ENCODE peak calls at places on chromosomes 13 and 19, in five cellular contexts. Y, E, A, M and J are unnamed samples.

GRCh38 chr13:97600438-97601080 is 166.6 kb downstream of the RAP2A start:
- DNase-seq in Y (peak; percentile 67), E (no peak), A (peak; percentile 55), M (no peak), J (peak; percentile 26)

GRCh38 chr19:23070353-23070781 is 46.5 kb upstream of the ZNF730 start:
- DNase-seq in Y (peak; percentile 11), E (no peak), A (peak; percentile 30), M (no peak), J (peak; percentile 68)

GRCh38 chr19:5445667-5446066 is 9.6 kb upstream of the ZNRF4 start:
- DNase-seq in Y (peak; percentile 19), E (no peak), A (peak; percentile 11), M (no peak), J (no peak)

GRCh38 chr19:2503521-2504109 is 27.7 kb downstream of the GADD45B start:
- DNase-seq in Y (peak; percentile 84), E (no peak), A (peak; percentile 88), M (no peak), J (peak; percentile 95)

GRCh38 chr13:23979361-23980159 is 82.3 kb upstream of the C1QTNF9B start:
- DNase-seq in Y (peak; percentile 65), E (no peak), A (peak; percentile 85), M (peak; percentile 97), J (peak; percentile 85)

GRCh38 chr13:83880275-83881027 is 1.8 kb downstream of the SLITRK1 start:
- DNase-seq in Y (no peak), E (no peak), A (no peak), M (no peak), J (no peak)

GRCh38 chr19:10120538-10121198 is 969 bp upstream of the EIF3G start:
- DNase-seq in Y (peak; percentile 88), E (no peak), A (peak; percentile 92), M (no peak), J (peak; percentile 91)

GRCh38 chr19:29880498-29881081 is 61.4 kb upstream of the URI1 start:
- DNase-seq in Y (no peak), E (no peak), A (no peak), M (no peak), J (no peak)

GRCh38 chr13:79070343-79070974 is 335.6 kb downstream of the RBM26 start:
- DNase-seq in Y (no peak), E (no peak), A (no peak), M (no peak), J (no peak)

GRCh38 chr13:21826214-21827015 is 155.5 kb downstream of the FGF9 start:
- DNase-seq in Y (no peak), E (no peak), A (no peak), M (no peak), J (no peak)

GRCh38 chr19:517721-518136 is 10.4 kb downstream of the TPGS1 start:
- DNase-seq in Y (no peak), E (no peak), A (no peak), M (peak; percentile 79), J (no peak)

GRCh38 chr13:20873348-20873747 is 29.2 kb downstream of the XPO4 start:
- DNase-seq in Y (peak; percentile 54), E (no peak), A (peak; percentile 40), M (no peak), J (peak; percentile 34)

GRCh38 chr13:38494445-38494844 is 144.8 kb downstream of the UFM1 start:
- DNase-seq in Y (no peak), E (no peak), A (no peak), M (no peak), J (no peak)

GRCh38 chr19:33291623-33292534 is 10.5 kb downstream of the CEBPA start:
- DNase-seq in Y (no peak), E (no peak), A (no peak), M (peak; percentile 76), J (no peak)

GRCh38 chr13:72850959-72851677 is 69.2 kb downstream of the PIBF1 start:
- DNase-seq in Y (no peak), E (no peak), A (no peak), M (peak; percentile 71), J (no peak)

GRCh38 chr13:33583398-33583797 is 234.6 kb upstream of the RFC3 start:
- DNase-seq in Y (no peak), E (no peak), A (no peak), M (no peak), J (no peak)

GRCh38 chr13:71661921-71662320 is 205.1 kb downstream of the DACH1 start:
- DNase-seq in Y (no peak), E (no peak), A (peak; percentile 0), M (no peak), J (peak; percentile 8)

GRCh38 chr13:109331898-109332297 is 454.5 kb downstream of the IRS2 start:
- DNase-seq in Y (no peak), E (no peak), A (peak; percentile 82), M (no peak), J (peak; percentile 86)

GRCh38 chr13:77544365-77544764 is 8.9 kb downstream of the SCEL start:
- DNase-seq in Y (no peak), E (no peak), A (peak; percentile 5), M (peak; percentile 77), J (peak; percentile 44)

GRCh38 chr19:15195987-15196682 is 4.7 kb downstream of the NOTCH3 start:
- DNase-seq in Y (peak; percentile 84), E (peak; percentile 55), A (no peak), M (peak; percentile 95), J (no peak)

GRCh38 chr13:26376430-26376829 is 122.5 kb downstream of the CDK8 start:
- DNase-seq in Y (no peak), E (peak; percentile 85), A (no peak), M (no peak), J (no peak)

GRCh38 chr13:32838985-32839384 is 177.2 kb upstream of the KL start:
- DNase-seq in Y (no peak), E (peak; percentile 71), A (no peak), M (no peak), J (no peak)

GRCh38 chr19:43651758-43652545 is 12.3 kb upstream of the CADM4 start:
- DNase-seq in Y (no peak), E (no peak), A (peak; percentile 58), M (no peak), J (peak; percentile 78)

GRCh38 chr13:26051231-26052135 is at the start of gene SHISA2:
- DNase-seq in Y (peak; percentile 66), E (no peak), A (peak; percentile 30), M (peak; percentile 80), J (peak; percentile 50)

GRCh38 chr13:49932066-49932465 is 4.1 kb downstream of the SPRYD7 start:
- DNase-seq in Y (no peak), E (no peak), A (no peak), M (no peak), J (no peak)

GRCh38 chr19:30587869-30588268 is 215.7 kb downstream of the ZNF536 start:
- DNase-seq in Y (no peak), E (no peak), A (no peak), M (no peak), J (no peak)

GRCh38 chr13:39105110-39105509 is 66.9 kb downstream of the NHLRC3 start:
- DNase-seq in Y (peak; percentile 19), E (no peak), A (peak; percentile 6), M (no peak), J (peak; percentile 14)

DNA sequence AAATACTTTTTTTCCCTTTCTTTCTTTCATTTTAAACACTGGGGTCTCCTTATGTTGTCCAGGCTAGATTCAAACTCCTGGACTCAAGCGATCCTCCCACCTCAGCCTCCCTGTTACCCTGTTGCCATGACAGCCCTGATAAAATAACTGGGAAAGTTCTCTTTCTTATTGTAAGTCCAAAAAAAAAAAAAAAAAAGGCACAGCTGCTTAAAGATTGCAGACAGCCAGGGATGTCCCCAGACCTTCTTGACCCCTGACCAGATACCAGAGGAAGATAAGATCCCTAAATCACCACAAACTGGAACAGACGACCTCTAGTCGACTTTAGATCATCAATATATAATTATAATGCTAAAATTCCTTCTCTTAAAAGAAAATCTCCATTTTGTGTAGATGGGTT is 1.1 kb upstream of the MVB12A start:
- DNase-seq in Y (no peak), E (no peak), A (no peak), M (no peak), J (no peak)
- H3K4me3 ChIP-seq in Y (peak overlapping the region; percentile 52), E (peak overlapping the region; percentile 81), A (no peak overlapping the region), M (peak overlapping the region; percentile 67), J (no peak overlapping the region)

DNA sequence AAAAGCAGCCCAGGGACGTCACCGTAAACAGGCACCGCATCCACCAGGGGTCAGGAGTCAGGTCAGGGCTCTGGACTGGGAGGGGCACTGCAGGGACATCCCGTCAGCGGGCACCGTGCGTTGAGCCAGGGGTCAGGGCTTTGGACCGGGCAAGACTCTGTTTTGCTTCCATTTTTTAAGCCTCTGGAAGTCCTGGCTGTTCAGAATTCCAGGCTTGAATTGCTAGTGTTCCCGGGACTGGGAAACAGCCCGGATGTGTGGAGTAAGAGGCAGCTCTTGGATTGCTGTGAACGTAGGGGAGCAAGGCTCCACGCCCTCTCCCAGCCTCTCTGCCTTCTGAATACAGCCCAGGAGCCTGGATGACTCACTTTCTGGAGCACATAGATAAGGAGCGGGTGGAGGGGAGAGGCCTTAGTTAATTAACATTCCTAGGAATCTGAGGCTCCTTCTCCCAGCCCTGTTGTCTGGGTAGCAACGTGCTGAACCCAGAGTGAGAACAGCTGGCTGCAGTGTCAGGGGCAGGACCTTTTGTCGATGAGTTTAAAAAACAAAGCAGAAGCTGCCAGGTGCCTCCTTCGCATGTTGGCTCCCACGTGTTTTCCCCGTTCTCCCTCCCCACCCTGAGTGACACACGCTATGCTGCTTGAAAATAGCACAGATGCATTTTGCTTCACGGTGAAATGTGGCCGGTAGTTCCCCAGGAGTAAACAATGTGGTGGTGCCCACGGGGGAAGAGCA is 21.9 kb downstream of the ATP11A start:
- DNase-seq in Y (peak; percentile 89), E (no peak), A (peak; percentile 98), M (peak; percentile 92), J (peak; percentile 95)
- TF ChIP-seq CTCF in Y (no peak), E (no peak), A (peak; percentile 49), M (no peak), J (peak; percentile 9)

DNA sequence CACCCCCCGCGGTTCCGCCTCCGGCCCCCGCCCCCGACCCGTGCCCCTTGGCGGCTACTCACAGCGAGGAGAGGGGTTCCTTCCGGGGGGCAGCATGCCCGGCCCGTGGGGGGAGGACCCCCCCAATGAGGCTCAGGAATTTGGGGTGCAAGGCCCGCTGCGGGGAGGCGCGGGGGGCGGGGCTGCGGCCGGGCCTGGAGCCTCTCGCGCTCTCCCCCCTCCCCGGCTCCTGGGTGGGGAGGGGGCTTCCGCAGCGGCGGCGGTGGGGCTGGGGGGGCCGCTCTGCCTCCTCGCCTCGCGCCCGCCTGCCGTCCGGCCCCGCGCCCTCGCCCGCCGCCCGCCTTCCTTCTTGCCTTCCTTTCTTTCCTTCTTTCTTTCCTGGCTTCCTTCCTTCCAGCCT is 353 bp downstream of the LRRC4B start:
- DNase-seq in Y (no peak), E (no peak), A (no peak), M (no peak), J (no peak)
- H3K4me3 ChIP-seq in Y (no peak overlapping the region), E (no peak overlapping the region), A (no peak overlapping the region), M (no peak overlapping the region), J (no peak overlapping the region)

DNA sequence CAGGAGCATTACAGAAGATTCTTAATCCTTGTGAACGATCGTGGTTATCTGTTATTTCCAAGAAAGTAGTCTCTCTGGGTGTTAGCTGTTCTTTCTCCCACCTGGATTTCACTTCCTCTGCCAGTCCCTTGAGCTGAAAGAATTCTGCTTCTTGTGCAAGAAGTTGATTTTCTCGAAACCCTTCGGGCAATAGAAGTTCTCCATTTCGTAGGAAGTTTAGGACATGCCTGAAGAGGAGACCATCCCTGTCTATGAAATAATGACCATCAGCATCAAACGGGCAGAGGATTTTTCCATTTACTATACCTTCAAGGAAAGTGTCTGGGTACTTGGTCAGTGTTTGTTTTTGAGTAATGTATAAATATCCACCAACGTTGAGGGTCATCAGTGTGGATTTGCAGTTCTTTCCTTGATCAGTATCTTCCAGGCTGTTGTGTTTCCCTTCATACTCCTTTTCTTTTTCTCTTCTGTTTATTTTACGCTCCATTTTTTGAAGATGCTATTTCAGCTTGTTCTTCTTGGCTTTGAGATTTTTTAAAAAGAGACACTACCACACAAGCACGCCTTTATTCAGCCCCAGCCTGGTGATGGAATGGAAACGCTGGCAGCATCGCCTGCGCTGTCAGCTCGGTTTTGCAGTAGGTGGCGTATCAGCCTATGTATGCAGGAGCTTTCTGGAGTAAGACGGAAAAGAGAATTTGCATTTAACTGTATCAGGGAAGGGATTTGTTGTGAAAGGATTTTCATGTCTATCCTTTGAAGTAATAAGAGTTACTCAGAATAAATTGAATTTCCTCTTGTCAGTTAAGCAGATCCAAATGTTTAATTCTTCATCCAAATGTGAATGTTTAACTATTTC is 6.5 kb downstream of the KCTD4 start:
- DNase-seq in Y (peak; percentile 69), E (no peak), A (peak; percentile 46), M (no peak), J (peak; percentile 62)
- TF ChIP-seq CTCF in Y (peak; percentile 84), E (no peak), A (peak; percentile 56), M (peak; percentile 43), J (no peak)